ENCODE peak calls at places on chromosomes 13 and 19, in eight cellular contexts. S is activated T-helper 2 cell treated with anti-CD3 and anti-CD28 coated beads, Interferon-gamma antibody, Interleukin-2, Interleukin-4, amounts not matched to agents 10 μg/mL and 5 μg/mL and 100 μg/mL, durations not matched to agents 14 hours and 24 hours and 36 hours; J is fibroblast of the conjunctiva; A is activated T-helper 1 cell treated with anti-CD3 and anti-CD28 coated beads, Interleukin-2, amount 50 U/mL, for 16 hours; Z is HS-27A; O is stimulated activated naive CD8-positive, alpha-beta T cell treated with anti-CD3 and anti-CD28 coated beads, Interleukin-15, Interleukin-2, amounts not matched to agents 100 U/mL and 50 U/mL, for 24 hours; Y is activated CD4-positive, alpha-beta T cell treated with anti-CD3 and anti-CD28 coated beads, Interleukin-2, amount 10 ng/mL, durations not matched to agents 7 days and 5 days; W is GM04503. R is an unnamed sample.

GRCh38 chr19:2253106-2254051 is 2.8 kb downstream of the JSRP1 start:
- DNase-seq in S (no peak), J (no peak), A (no peak), Z (no peak), O (peak; percentile 71), Y (peak; percentile 49), W (no peak), R (no peak)

GRCh38 chr13:98451676-98452105 is 125.2 kb downstream of the STK24 start:
- DNase-seq in S (no peak), J (peak; percentile 69), A (no peak), Z (no peak), O (no peak), Y (no peak), W (no peak), R (no peak)

GRCh38 chr19:1302534-1303239 is 17.0 kb downstream of the EFNA2 start:
- DNase-seq in S (no peak), J (no peak), A (no peak), Z (no peak), O (no peak), Y (no peak), W (no peak), R (no peak)

GRCh38 chr19:52028780-52029123 is 573 bp upstream of the ZNF614 start:
- DNase-seq in S (no peak), J (no peak), A (no peak), Z (no peak), O (no peak), Y (no peak), W (no peak), R (no peak)

GRCh38 chr19:52274191-52274590 is 4.8 kb downstream of the ZNF766 start:
- DNase-seq in S (no peak), J (no peak), A (no peak), Z (no peak), O (no peak), Y (no peak), W (no peak), R (no peak)

GRCh38 chr13:28653111-28653510 is 5.8 kb upstream of the POMP start:
- DNase-seq in S (no peak), J (no peak), A (no peak), Z (no peak), O (no peak), Y (no peak), W (no peak), R (no peak)

GRCh38 chr13:77250968-77251367 is 75.9 kb downstream of the MYCBP2 start:
- DNase-seq in S (no peak), J (no peak), A (no peak), Z (no peak), O (no peak), Y (no peak), W (no peak), R (no peak)

GRCh38 chr19:49699364-49699763 is 8.4 kb downstream of the CPT1C start:
- DNase-seq in S (no peak), J (no peak), A (no peak), Z (no peak), O (no peak), Y (no peak), W (no peak), R (no peak)

GRCh38 chr19:3975637-3976087 is 4.8 kb upstream of the DAPK3 start:
- DNase-seq in S (no peak), J (no peak), A (no peak), Z (no peak), O (no peak), Y (no peak), W (no peak), R (no peak)

GRCh38 chr19:46076951-46077814 is 36.4 kb upstream of the IGFL4 start:
- DNase-seq in S (no peak), J (peak; percentile 52), A (no peak), Z (peak; percentile 56), O (peak; percentile 52), Y (peak; percentile 22), W (no peak), R (peak; percentile 45)

GRCh38 chr13:75693227-75693626 is 57.1 kb downstream of the LMO7 start:
- DNase-seq in S (no peak), J (no peak), A (no peak), Z (no peak), O (no peak), Y (no peak), W (no peak), R (no peak)

GRCh38 chr19:11446652-11447301 is 11.3 kb downstream of the PRKCSH start:
- DNase-seq in S (no peak), J (no peak), A (no peak), Z (no peak), O (peak; percentile 66), Y (no peak), W (no peak), R (no peak)

GRCh38 chr13:31200636-31200970 is 828 bp downstream of the B3GLCT start:
- DNase-seq in S (no peak), J (no peak), A (peak; percentile 12), Z (no peak), O (peak; percentile 56), Y (no peak), W (no peak), R (no peak)

GRCh38 chr19:15195381-15195964 is 5.3 kb downstream of the NOTCH3 start:
- DNase-seq in S (no peak), J (no peak), A (no peak), Z (no peak), O (peak; percentile 25), Y (no peak), W (no peak), R (peak; percentile 16)

GRCh38 chr19:42088471-42089190 is 12.7 kb downstream of the ZNF574 start:
- DNase-seq in S (no peak), J (peak; percentile 39), A (no peak), Z (peak; percentile 93), O (no peak), Y (no peak), W (no peak), R (no peak)

GRCh38 chr13:23750383-23751121 is 138.6 kb downstream of the MIPEP start:
- DNase-seq in S (no peak), J (no peak), A (no peak), Z (no peak), O (no peak), Y (no peak), W (no peak), R (no peak)

GRCh38 chr19:4722671-4723464 is 774 bp downstream of the DPP9 start:
- DNase-seq in S (peak; percentile 30), J (peak; percentile 46), A (no peak), Z (no peak), O (peak; percentile 29), Y (peak; percentile 55), W (peak; percentile 58), R (no peak)

GRCh38 chr13:24038846-24039330 is 121.6 kb upstream of the SPATA13 start:
- DNase-seq in S (no peak), J (no peak), A (no peak), Z (no peak), O (no peak), Y (no peak), W (peak; percentile 41), R (no peak)

GRCh38 chr19:48741222-48741999 is 1.0 kb upstream of the RASIP1 start:
- DNase-seq in S (peak; percentile 30), J (no peak), A (no peak), Z (no peak), O (peak; percentile 65), Y (no peak), W (no peak), R (no peak)

GRCh38 chr13:67554296-67554695 is 324.2 kb upstream of the PCDH9 start:
- DNase-seq in S (no peak), J (no peak), A (no peak), Z (no peak), O (no peak), Y (no peak), W (no peak), R (no peak)

GRCh38 chr19:15300533-15301194 is 31.7 kb downstream of the BRD4 start:
- DNase-seq in S (no peak), J (peak; percentile 89), A (no peak), Z (no peak), O (no peak), Y (peak; percentile 22), W (peak; percentile 68), R (no peak)

GRCh38 chr19:33311326-33311682 is 9.0 kb upstream of the CEBPA start:
- DNase-seq in S (no peak), J (no peak), A (no peak), Z (no peak), O (peak; percentile 35), Y (no peak), W (no peak), R (no peak)

GRCh38 chr19:46648070-46648960 is 12.3 kb upstream of the GNG8 start:
- DNase-seq in S (no peak), J (no peak), A (no peak), Z (no peak), O (no peak), Y (no peak), W (no peak), R (no peak)

GRCh38 chr13:49256841-49257240 is 9.1 kb downstream of the CDADC1 start:
- DNase-seq in S (no peak), J (peak; percentile 69), A (no peak), Z (no peak), O (no peak), Y (no peak), W (no peak), R (no peak)

GRCh38 chr19:845707-846481 is 5.1 kb downstream of the PRTN3 start:
- DNase-seq in S (no peak), J (no peak), A (no peak), Z (no peak), O (no peak), Y (no peak), W (no peak), R (no peak)

GRCh38 chr19:48302600-48302959 is 22.8 kb upstream of the EMP3 start:
- DNase-seq in S (no peak), J (no peak), A (no peak), Z (no peak), O (no peak), Y (no peak), W (no peak), R (no peak)

GRCh38 chr19:39014037-39014436 is 18.3 kb downstream of the FBXO27 start:
- DNase-seq in S (no peak), J (no peak), A (no peak), Z (no peak), O (no peak), Y (no peak), W (no peak), R (no peak)

GRCh38 chr19:5480427-5480836 is 25.2 kb downstream of the ZNRF4 start:
- DNase-seq in S (no peak), J (no peak), A (no peak), Z (no peak), O (peak; percentile 51), Y (peak; percentile 12), W (no peak), R (no peak)

GRCh38 chr13:49388256-49388655 is 55.6 kb downstream of the CAB39L start:
- DNase-seq in S (no peak), J (no peak), A (no peak), Z (no peak), O (no peak), Y (no peak), W (no peak), R (no peak)

GRCh38 chr19:35671818-35672217 is 5.5 kb downstream of the UPK1A start:
- DNase-seq in S (no peak), J (no peak), A (no peak), Z (no peak), O (no peak), Y (no peak), W (no peak), R (no peak)